ENCODE peak calls at places on chromosomes 5 and 9, in six cellular contexts. I is IMR-90, S is mesendoderm, Q is H1, M is trophoblast cell, V is neuronal stem cell. N is an unnamed sample.

GRCh38 chr9:88173378-88173999 is 35.2 kb upstream of the SPATA31C2 start:
- DNase-seq in I (peak), M (peak), Q (peak), V (no peak), S (peak), N (peak)

GRCh38 chr5:123340928-123341327 is 82.3 kb downstream of the CEP120 start:
- DNase-seq in I (no peak), S (no peak), V (no peak), Q (no peak), M (no peak), N (no peak)

GRCh38 chr9:92671323-92671722 is 1.4 kb upstream of the IPPK start:
- DNase-seq in M (peak), Q (no peak), I (peak), S (peak), V (no peak), N (no peak)

GRCh38 chr5:98415663-98416062 is 357.8 kb upstream of the RGMB start:
- DNase-seq in S (no peak), V (no peak), M (peak), I (no peak), Q (no peak), N (no peak)

GRCh38 chr5:9605041-9605440 is 25.1 kb downstream of the TAS2R1 start:
- DNase-seq in V (no peak), S (no peak), I (no peak), Q (no peak), M (no peak), N (no peak)

GRCh38 chr5:140875085-140876065 is at the start of gene PCDHA12:
- DNase-seq in S (peak), I (no peak), Q (no peak), V (peak), M (no peak), N (peak)

GRCh38 chr5:142785211-142785610 is 15.0 kb downstream of the ARHGAP26 start:
- DNase-seq in V (no peak), Q (no peak), M (peak), S (peak), I (no peak), N (no peak)

GRCh38 chr9:69433426-69433825 is 108.4 kb downstream of the ENTREP1 start:
- DNase-seq in S (no peak), V (no peak), M (no peak), Q (no peak), I (peak), N (no peak)

GRCh38 chr5:1548702-1549523 is 25.2 kb upstream of the LPCAT1 start:
- DNase-seq in V (no peak), S (no peak), I (no peak), Q (peak), M (peak), N (no peak)

GRCh38 chr9:103242025-103242424 is 246.9 kb downstream of the CYLC2 start:
- DNase-seq in I (no peak), Q (no peak), M (no peak), V (no peak), S (peak), N (no peak)

GRCh38 chr9:100082786-100083185 is 16.0 kb downstream of the ERP44 start:
- DNase-seq in M (no peak), Q (no peak), I (peak), S (no peak), V (no peak), N (no peak)

GRCh38 chr5:141513021-141513626 is 24.2 kb downstream of the PCDHGC5 start:
- DNase-seq in I (peak), Q (peak), V (peak), M (peak), S (peak), N (no peak)

GRCh38 chr9:89603629-89604462 is 966 bp upstream of the GADD45G start:
- DNase-seq in V (peak), M (peak), I (peak), Q (peak), S (peak), N (peak)

GRCh38 chr9:70475211-70475610 is 60.8 kb upstream of the KLF9 start:
- DNase-seq in S (no peak), M (no peak), I (no peak), Q (no peak), V (no peak), N (no peak)

GRCh38 chr5:175796536-175797499 is 74.6 kb upstream of the CPLX2 start:
- DNase-seq in V (peak), Q (peak), M (peak), S (peak), I (peak), N (peak)

GRCh38 chr5:127666043-127666716 is 17.3 kb downstream of the CTXN3 start:
- DNase-seq in S (no peak), M (no peak), I (no peak), Q (no peak), V (no peak), N (no peak)

GRCh38 chr5:84816160-84816559 is 431.5 kb upstream of the EDIL3 start:
- DNase-seq in S (no peak), Q (no peak), I (no peak), V (no peak), M (no peak), N (no peak)

GRCh38 chr9:92138157-92138959 is 23.1 kb upstream of the SPTLC1 start:
- DNase-seq in I (peak), M (peak), Q (peak), V (peak), S (peak), N (peak)

GRCh38 chr9:34381323-34381722 is 4.6 kb upstream of the MYORG start:
- DNase-seq in S (peak), Q (peak), M (peak), I (no peak), V (peak), N (peak)

GRCh38 chr5:106601605-106602004 is 1069.1 kb downstream of the EFNA5 start:
- DNase-seq in S (peak), V (no peak), I (no peak), Q (no peak), M (peak), N (no peak)

GRCh38 chr9:120528834-120529233 is 51.1 kb downstream of the CDK5RAP2 start:
- DNase-seq in S (peak), I (no peak), V (no peak), Q (no peak), M (no peak), N (peak)

GRCh38 chr9:2228132-2228531 is 213.0 kb downstream of the SMARCA2 start:
- DNase-seq in V (peak), S (peak), Q (peak), M (no peak), I (no peak), N (peak)

DNA sequence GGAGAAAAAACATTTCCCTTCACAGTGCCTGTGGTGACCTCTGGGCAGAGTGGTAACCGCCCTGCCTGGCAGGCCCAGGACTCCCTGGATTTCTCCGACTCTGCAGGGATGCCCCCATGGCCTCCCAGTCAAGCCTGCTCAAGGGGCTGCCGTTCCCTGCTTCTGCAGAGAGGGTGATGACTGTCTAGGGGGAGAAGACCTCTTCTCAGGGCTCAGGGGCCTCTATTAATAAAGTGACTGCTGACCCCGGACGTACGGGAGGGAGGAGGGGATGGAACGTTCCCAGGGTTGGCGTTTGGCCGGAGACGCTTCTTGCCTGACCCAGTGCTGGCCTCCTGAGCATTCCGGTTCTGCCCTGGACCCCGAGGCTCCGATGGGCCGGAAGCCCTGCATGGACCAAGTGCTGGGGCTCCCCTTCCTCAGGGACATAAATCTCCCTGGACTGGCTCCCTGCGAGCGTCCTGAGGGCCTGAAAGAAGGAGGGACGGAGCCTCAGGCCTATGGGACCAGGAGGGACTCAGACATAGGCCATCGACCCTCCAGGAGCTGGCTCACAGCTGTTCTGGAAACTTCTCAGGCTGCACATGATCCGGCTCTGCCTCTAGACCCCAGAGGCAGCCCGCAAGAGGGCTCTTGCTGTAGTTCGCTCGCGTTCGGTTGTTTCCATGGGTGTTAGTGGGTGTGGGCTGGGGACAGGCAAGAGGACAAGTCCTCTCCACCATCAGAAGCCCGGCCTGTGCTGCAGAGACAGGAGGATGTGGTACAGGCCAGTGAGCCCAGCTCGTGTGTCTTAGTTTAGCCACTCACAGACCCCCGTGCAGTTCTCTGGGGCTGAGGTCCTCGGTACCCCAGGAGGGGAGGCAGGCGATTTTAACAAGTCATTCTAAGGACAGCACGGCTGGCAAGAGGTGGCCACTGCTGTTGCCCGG is 8.1 kb upstream of the RNU6ATAC start:
- DNase-seq in M (no peak), I (no peak), Q (no peak), V (no peak), S (no peak), N (no peak)
- H2BK5ac ChIP-seq in M (no peak), I (peak), Q (peak), V (peak), S (no peak), N (no peak)

GRCh38 chr5:160011471-160011870 is 2.5 kb downstream of the TTC1 start:
- DNase-seq in V (no peak), M (peak), Q (no peak), S (no peak), I (no peak), N (no peak)
- H2BK5ac ChIP-seq in V (no peak), M (no peak), Q (no peak), S (no peak), I (no peak), N (no peak)

DNA sequence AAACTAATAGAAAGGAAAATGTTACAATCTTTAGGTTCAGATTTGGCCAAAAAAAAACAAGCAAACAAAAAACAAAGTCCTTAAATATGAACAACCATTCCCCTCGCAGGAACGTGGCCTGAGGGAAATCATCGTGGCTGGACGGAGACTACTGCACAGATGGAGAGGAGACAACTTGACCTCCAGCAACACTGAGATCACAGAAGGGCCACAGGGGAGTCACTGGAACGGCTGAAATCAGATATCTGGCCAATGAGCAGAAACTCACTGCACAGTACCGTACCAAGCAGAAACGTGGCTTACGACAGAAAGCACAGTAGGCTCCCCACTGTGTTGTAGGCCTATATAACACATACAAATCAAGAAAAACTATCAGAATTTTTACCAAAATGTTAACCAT is 27.7 kb downstream of the CAMSAP1 start:
- DNase-seq in S (no peak), M (peak), I (no peak), Q (no peak), V (no peak), N (no peak)
- H2BK5ac ChIP-seq in S (no peak), M (no peak), I (no peak), Q (no peak), V (no peak), N (no peak)

DNA sequence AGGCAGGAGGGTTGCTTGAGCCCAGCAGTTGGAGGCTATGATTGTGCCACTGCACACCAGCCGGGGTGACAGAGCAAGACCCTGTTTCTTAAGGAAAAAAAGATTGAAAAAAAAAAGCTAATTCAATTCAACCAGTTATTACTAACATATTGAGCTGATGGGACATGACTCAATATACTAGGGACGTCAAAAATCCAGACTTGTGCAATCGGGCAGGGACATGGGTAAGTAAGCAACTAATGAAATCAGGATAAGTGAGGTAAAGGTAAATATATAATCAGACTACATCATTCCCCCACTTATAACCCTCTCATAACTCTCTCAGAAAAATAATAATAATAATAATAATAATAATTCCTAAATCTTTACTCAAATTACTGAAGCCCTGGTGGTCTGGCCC is 975 bp upstream of the HAVCR1 start:
- DNase-seq in S (no peak), V (no peak), M (peak), I (no peak), Q (no peak), N (no peak)
- H2BK5ac ChIP-seq in S (no peak), V (no peak), M (no peak), I (no peak), Q (no peak), N (no peak)

GRCh38 chr5:6193315-6193714 is 185.0 kb downstream of the MED10 start:
- DNase-seq in V (no peak), I (no peak), M (peak), Q (no peak), S (no peak), N (no peak)
- H2BK5ac ChIP-seq in V (no peak), I (no peak), M (no peak), Q (no peak), S (no peak), N (no peak)

DNA sequence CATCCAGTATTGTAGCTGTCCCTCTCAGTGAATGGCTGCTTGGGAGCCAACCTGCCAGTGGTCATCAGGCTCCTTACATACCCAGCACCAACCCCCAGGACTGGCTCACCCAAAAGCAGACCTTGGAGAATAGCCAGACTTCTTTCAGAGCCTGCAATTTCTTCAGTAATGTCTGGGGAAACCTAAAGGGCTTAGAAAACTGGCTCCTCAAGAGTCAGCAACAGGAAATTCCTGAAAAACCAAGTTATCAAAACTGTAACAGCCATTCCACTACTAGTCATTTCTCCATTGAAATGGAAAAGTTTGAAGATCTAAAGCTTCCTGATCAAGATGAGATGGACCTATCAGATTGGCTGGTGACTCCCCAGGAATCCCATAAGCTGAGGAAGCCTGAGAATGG is 12.3 kb upstream of the STING1 start:
- DNase-seq in M (peak), V (no peak), S (no peak), I (peak), Q (no peak), N (no peak)
- H2BK5ac ChIP-seq in M (peak), V (no peak), S (no peak), I (peak), Q (no peak), N (no peak)

GRCh38 chr9:4280605-4281004 is 19.3 kb downstream of the GLIS3 start:
- DNase-seq in V (no peak), I (no peak), Q (no peak), M (no peak), S (no peak), N (no peak)

GRCh38 chr9:4281676-4282075 is 18.2 kb downstream of the GLIS3 start:
- DNase-seq in V (no peak), Q (no peak), I (no peak), S (no peak), M (no peak), N (no peak)

GRCh38 chr9:4277531-4277991 is 22.3 kb downstream of the GLIS3 start:
- DNase-seq in S (no peak), Q (no peak), V (no peak), M (no peak), I (peak), N (no peak)

GRCh38 chr9:4272141-4272540 is 27.7 kb downstream of the GLIS3 start:
- DNase-seq in M (no peak), S (no peak), I (no peak), Q (no peak), V (no peak), N (no peak)

GRCh38 chr9:4276856-4277255 is 23.0 kb downstream of the GLIS3 start:
- DNase-seq in M (no peak), Q (no peak), V (no peak), I (no peak), S (no peak), N (no peak)
- H2BK5ac ChIP-seq in M (no peak), Q (no peak), V (no peak), I (no peak), S (no peak), N (no peak)

DNA sequence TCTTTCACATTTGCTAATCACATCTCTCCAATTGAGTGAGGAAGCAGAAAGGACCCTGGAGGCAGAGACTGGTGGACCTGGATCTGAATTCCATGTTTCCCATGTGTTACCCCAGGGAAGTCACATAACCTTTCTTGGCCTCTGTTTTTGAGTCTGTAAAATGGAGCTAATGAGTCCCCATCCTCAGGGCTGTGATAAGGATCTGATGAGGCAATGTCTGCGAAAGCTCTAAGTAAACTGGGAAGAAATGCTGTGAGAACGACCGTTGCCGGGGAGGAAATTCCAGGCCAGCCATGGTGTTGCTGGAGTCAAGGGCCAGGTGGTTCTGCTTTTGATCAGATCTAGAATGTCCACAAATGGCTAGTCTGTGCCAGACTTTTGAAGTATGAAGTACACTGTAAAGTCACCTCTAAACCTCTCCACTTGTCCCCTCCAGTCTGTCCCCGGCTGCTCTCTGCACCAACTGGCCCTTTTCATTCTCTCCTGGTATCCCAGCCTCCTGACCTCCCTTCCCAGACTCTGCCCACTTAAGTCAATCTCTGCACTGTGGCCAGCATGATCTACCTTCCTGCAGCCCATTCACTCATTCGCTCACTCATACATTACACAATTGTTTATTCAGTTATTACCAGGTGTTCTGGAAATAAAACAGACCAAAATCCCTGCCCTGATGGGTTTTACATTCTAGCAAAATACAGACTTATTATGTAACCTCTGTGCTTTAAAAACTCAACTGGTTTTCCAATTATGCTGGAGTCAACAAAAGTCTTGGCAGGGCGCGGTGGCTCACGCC is 32.5 kb upstream of the N4BP3 start:
- DNase-seq in V (no peak), M (peak), S (peak), I (no peak), Q (no peak), N (no peak)
- H2BK5ac ChIP-seq in V (no peak), M (peak), S (no peak), I (no peak), Q (no peak), N (no peak)

DNA sequence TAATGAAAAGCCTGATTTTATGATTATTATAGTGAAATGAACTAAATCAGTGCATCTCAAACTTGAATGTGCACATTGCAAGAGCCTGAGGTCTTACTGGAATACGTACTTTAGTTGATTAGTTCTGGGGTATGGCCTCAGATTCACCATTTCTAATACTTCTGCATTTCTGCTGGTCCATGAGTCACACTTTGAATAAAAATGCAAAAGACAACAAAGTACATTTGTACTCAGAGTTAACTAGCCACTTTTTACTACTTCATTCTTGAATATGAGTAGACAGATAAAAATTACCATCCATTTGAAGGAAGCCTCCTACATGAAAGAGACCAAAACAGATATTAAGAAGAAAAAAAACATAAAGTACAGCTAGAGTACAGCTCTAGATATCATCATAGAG is 27.1 kb upstream of the PRR16 start:
- DNase-seq in V (no peak), I (peak), Q (no peak), S (no peak), M (no peak), N (no peak)
- H2BK5ac ChIP-seq in V (no peak), I (no peak), Q (no peak), S (no peak), M (no peak), N (no peak)